ENCODE peak calls at places on chromosomes 4 and X, in eight cellular contexts. V is natural killer cell treated with Interleukin-12 subunit alpha and Interleukin-12 subunit beta and Interleukin-15 and Interleukin-18, amount 100 ng/mL, for 72 hours; A is cardiac fibroblast; Z is A673; N is A549; U is left colon; W is neural progenitor cell; R is HEK293T. M is an unnamed sample.

GRCh38 chrX:43734444-43734843 is 78.3 kb downstream of the MAOA start:
- DNase-seq in V (no peak), A (no peak), Z (no peak), N (no peak), U (no peak), W (no peak), R (no peak), M (no peak)

GRCh38 chrX:129717902-129718301 is 20.9 kb upstream of the XPNPEP2 start:
- DNase-seq in V (no peak), A (peak), Z (no peak), N (no peak), U (no peak), W (no peak), R (no peak), M (no peak)

GRCh38 chr4:155807021-155807420 is 48.2 kb downstream of the GUCY1B1 start:
- DNase-seq in V (no peak), A (no peak), Z (no peak), N (no peak), U (no peak), W (no peak), R (no peak), M (no peak)

GRCh38 chr4:152996101-152996500 is 60.0 kb downstream of the FHDC1 start:
- DNase-seq in V (no peak), A (peak), Z (peak), N (no peak), U (no peak), W (no peak), R (no peak), M (no peak)

GRCh38 chr4:6478546-6479220 is 6.3 kb upstream of the PPP2R2C start:
- DNase-seq in V (no peak), A (no peak), Z (no peak), N (no peak), U (no peak), W (no peak), R (no peak), M (no peak)

GRCh38 chr4:7384003-7384928 is 50.5 kb downstream of the PSAPL1 start:
- DNase-seq in V (peak), A (no peak), Z (no peak), N (no peak), U (no peak), W (no peak), R (no peak), M (no peak)

GRCh38 chrX:11321986-11322385 is 28.8 kb downstream of the AMELX start:
- DNase-seq in V (no peak), A (peak), Z (no peak), N (no peak), U (no peak), W (no peak), R (no peak), M (no peak)

GRCh38 chr4:8427761-8428287 is 12.7 kb downstream of the ACOX3 start:
- DNase-seq in V (peak), A (peak), Z (peak), N (no peak), U (no peak), W (peak), R (no peak), M (peak)

GRCh38 chr4:106676173-106676921 is 307.8 kb upstream of the GIMD1 start:
- DNase-seq in V (no peak), A (peak), Z (no peak), N (no peak), U (no peak), W (no peak), R (no peak), M (no peak)

M was measured in K562.